ENCODE peak calls at places on chromosomes 16 and 17, in eight cellular contexts. One of them, this sample, is unnamed.

GRCh38 chr16:3482659-3483241 is 12.5 kb downstream of the C16orf90 start:
- DNase-seq in Jurkat, Clone E6-1: no peak
- DNase-seq in cardiac septum: no peak
- DNase-seq in HT1080: no peak
- DNase-seq in nephron progenitor cell: no peak
- DNase-seq in cardiac muscle cell: no peak
- DNase-seq in RWPE1: no peak
- DNase-seq in neuronal stem cell: no peak
- DNase-seq in this sample: no peak

GRCh38 chr16:1770328-1771071 is 843 bp downstream of the NME3 start:
- DNase-seq in cardiac muscle cell: peak; percentile 62
- DNase-seq in HT1080: no peak
- DNase-seq in Jurkat, Clone E6-1: no peak
- DNase-seq in nephron progenitor cell: peak; percentile 38
- DNase-seq in RWPE1: peak; percentile 67
- DNase-seq in cardiac septum: no peak
- DNase-seq in neuronal stem cell: peak; percentile 6
- DNase-seq in this sample: peak; percentile 65

GRCh38 chr17:39461911-39462641 is 790 bp downstream of the CDK12 start:
- DNase-seq in Jurkat, Clone E6-1: no peak
- DNase-seq in HT1080: peak; percentile 11
- DNase-seq in cardiac muscle cell: no peak
- DNase-seq in neuronal stem cell: no peak
- DNase-seq in RWPE1: peak; percentile 83
- DNase-seq in nephron progenitor cell: peak; percentile 16
- DNase-seq in cardiac septum: peak; percentile 77
- DNase-seq in this sample: peak; percentile 42

GRCh38 chr17:1216209-1216937 is 36.6 kb upstream of the ABR start:
- DNase-seq in Jurkat, Clone E6-1: no peak
- DNase-seq in cardiac septum: no peak
- DNase-seq in neuronal stem cell: no peak
- DNase-seq in nephron progenitor cell: no peak
- DNase-seq in RWPE1: no peak
- DNase-seq in HT1080: no peak
- DNase-seq in cardiac muscle cell: no peak
- DNase-seq in this sample: no peak

GRCh38 chr16:13181432-13181831 is 280.0 kb downstream of the SHISA9 start:
- DNase-seq in nephron progenitor cell: no peak
- DNase-seq in neuronal stem cell: no peak
- DNase-seq in cardiac septum: no peak
- DNase-seq in cardiac muscle cell: no peak
- DNase-seq in HT1080: no peak
- DNase-seq in Jurkat, Clone E6-1: no peak
- DNase-seq in RWPE1: no peak
- DNase-seq in this sample: no peak

GRCh38 chr16:59060212-59060611 is 326.1 kb upstream of the GOT2 start:
- DNase-seq in Jurkat, Clone E6-1: no peak
- DNase-seq in RWPE1: no peak
- DNase-seq in cardiac septum: no peak
- DNase-seq in neuronal stem cell: no peak
- DNase-seq in nephron progenitor cell: no peak
- DNase-seq in cardiac muscle cell: peak; percentile 2
- DNase-seq in HT1080: peak; percentile 53
- DNase-seq in this sample: peak; percentile 50

GRCh38 chr17:77600346-77600745 is 358.2 kb upstream of the TNRC6C start:
- DNase-seq in cardiac septum: no peak
- DNase-seq in Jurkat, Clone E6-1: no peak
- DNase-seq in neuronal stem cell: no peak
- DNase-seq in cardiac muscle cell: no peak
- DNase-seq in HT1080: no peak
- DNase-seq in RWPE1: no peak
- DNase-seq in nephron progenitor cell: no peak
- DNase-seq in this sample: no peak

GRCh38 chr16:48384305-48384981 is 770 bp downstream of the SIAH1 start:
- DNase-seq in cardiac septum: peak; percentile 78
- DNase-seq in HT1080: no peak
- DNase-seq in cardiac muscle cell: peak; percentile 75
- DNase-seq in neuronal stem cell: peak; percentile 62
- DNase-seq in Jurkat, Clone E6-1: no peak
- DNase-seq in RWPE1: peak; percentile 60
- DNase-seq in nephron progenitor cell: peak; percentile 75
- DNase-seq in this sample: no peak

GRCh38 chr16:66606000-66606751 is 1.7 kb downstream of the CMTM3 start:
- DNase-seq in cardiac muscle cell: no peak
- DNase-seq in HT1080: no peak
- DNase-seq in Jurkat, Clone E6-1: no peak
- DNase-seq in neuronal stem cell: no peak
- DNase-seq in cardiac septum: no peak
- DNase-seq in nephron progenitor cell: no peak
- DNase-seq in RWPE1: no peak
- DNase-seq in this sample: no peak

GRCh38 chr17:30124273-30124796 is 7.7 kb downstream of the NSRP1 start:
- DNase-seq in HT1080: no peak
- DNase-seq in RWPE1: no peak
- DNase-seq in nephron progenitor cell: no peak
- DNase-seq in Jurkat, Clone E6-1: no peak
- DNase-seq in neuronal stem cell: no peak
- DNase-seq in cardiac muscle cell: no peak
- DNase-seq in cardiac septum: no peak
- DNase-seq in this sample: no peak

GRCh38 chr17:77719806-77720205 is 238.7 kb upstream of the TNRC6C start:
- DNase-seq in neuronal stem cell: no peak
- DNase-seq in cardiac septum: no peak
- DNase-seq in Jurkat, Clone E6-1: no peak
- DNase-seq in nephron progenitor cell: no peak
- DNase-seq in HT1080: no peak
- DNase-seq in cardiac muscle cell: no peak
- DNase-seq in RWPE1: no peak
- DNase-seq in this sample: no peak

GRCh38 chr16:67767953-67768352 is 38.4 kb downstream of the RANBP10 start:
- DNase-seq in nephron progenitor cell: no peak
- DNase-seq in neuronal stem cell: no peak
- DNase-seq in cardiac septum: no peak
- DNase-seq in RWPE1: no peak
- DNase-seq in cardiac muscle cell: peak; percentile 66
- DNase-seq in Jurkat, Clone E6-1: no peak
- DNase-seq in HT1080: peak; percentile 73
- DNase-seq in this sample: peak; percentile 75

GRCh38 chr17:44878627-44879221 is 20.5 kb downstream of the EFTUD2 start:
- DNase-seq in Jurkat, Clone E6-1: no peak
- DNase-seq in cardiac muscle cell: peak; percentile 58
- DNase-seq in nephron progenitor cell: peak; percentile 23
- DNase-seq in cardiac septum: no peak
- DNase-seq in RWPE1: peak; percentile 54
- DNase-seq in neuronal stem cell: no peak
- DNase-seq in HT1080: peak; percentile 18
- DNase-seq in this sample: peak; percentile 26

GRCh38 chr17:45646288-45646988 is 137.7 kb upstream of the CRHR1 start:
- DNase-seq in RWPE1: no peak
- DNase-seq in cardiac septum: no peak
- DNase-seq in Jurkat, Clone E6-1: peak; percentile 7
- DNase-seq in nephron progenitor cell: no peak
- DNase-seq in cardiac muscle cell: no peak
- DNase-seq in HT1080: no peak
- DNase-seq in neuronal stem cell: no peak
- DNase-seq in this sample: no peak

GRCh38 chr16:54677551-54677950 is 253.1 kb upstream of the IRX5 start:
- DNase-seq in cardiac muscle cell: no peak
- DNase-seq in nephron progenitor cell: no peak
- DNase-seq in RWPE1: peak; percentile 8
- DNase-seq in HT1080: no peak
- DNase-seq in cardiac septum: no peak
- DNase-seq in Jurkat, Clone E6-1: no peak
- DNase-seq in neuronal stem cell: no peak
- DNase-seq in this sample: peak; percentile 67

GRCh38 chr17:31313982-31314787 is at the start of gene EVI2B:
- DNase-seq in cardiac septum: no peak
- DNase-seq in RWPE1: peak; percentile 42
- DNase-seq in neuronal stem cell: no peak
- DNase-seq in nephron progenitor cell: no peak
- DNase-seq in cardiac muscle cell: peak; percentile 75
- DNase-seq in Jurkat, Clone E6-1: peak; percentile 47
- DNase-seq in HT1080: peak; percentile 78
- DNase-seq in this sample: peak; percentile 90

GRCh38 chr17:10003705-10004104 is 98.6 kb upstream of the RCVRN start:
- DNase-seq in nephron progenitor cell: no peak
- DNase-seq in cardiac septum: no peak
- DNase-seq in HT1080: no peak
- DNase-seq in RWPE1: no peak
- DNase-seq in neuronal stem cell: no peak
- DNase-seq in cardiac muscle cell: no peak
- DNase-seq in Jurkat, Clone E6-1: no peak
- DNase-seq in this sample: no peak

GRCh38 chr16:56190903-56191806 is at the start of gene GNAO1:
- DNase-seq in neuronal stem cell: peak; percentile 69
- DNase-seq in RWPE1: peak; percentile 64
- DNase-seq in cardiac muscle cell: peak; percentile 72
- DNase-seq in Jurkat, Clone E6-1: peak; percentile 47
- DNase-seq in HT1080: peak; percentile 46
- DNase-seq in nephron progenitor cell: peak; percentile 73
- DNase-seq in cardiac septum: peak; percentile 81
- DNase-seq in this sample: peak; percentile 5

GRCh38 chr16:21626659-21627277 is 25.6 kb downstream of the IGSF6 start:
- DNase-seq in Jurkat, Clone E6-1: peak; percentile 78
- DNase-seq in neuronal stem cell: no peak
- DNase-seq in cardiac septum: no peak
- DNase-seq in cardiac muscle cell: peak; percentile 82
- DNase-seq in RWPE1: peak; percentile 73
- DNase-seq in nephron progenitor cell: peak; percentile 12
- DNase-seq in HT1080: peak; percentile 91
- DNase-seq in this sample: peak; percentile 95

GRCh38 chr16:30092373-30093010 is 768 bp upstream of the TBX6 start:
- DNase-seq in HT1080: peak; percentile 89
- DNase-seq in cardiac septum: peak; percentile 91
- DNase-seq in neuronal stem cell: peak; percentile 51
- DNase-seq in cardiac muscle cell: peak; percentile 84
- DNase-seq in RWPE1: no peak
- DNase-seq in nephron progenitor cell: peak; percentile 71
- DNase-seq in Jurkat, Clone E6-1: peak; percentile 76
- DNase-seq in this sample: peak; percentile 30

GRCh38 chr16:50736448-50736847 is 5.4 kb upstream of the CYLD start:
- DNase-seq in neuronal stem cell: no peak
- DNase-seq in RWPE1: no peak
- DNase-seq in Jurkat, Clone E6-1: no peak
- DNase-seq in cardiac septum: no peak
- DNase-seq in cardiac muscle cell: no peak
- DNase-seq in HT1080: no peak
- DNase-seq in nephron progenitor cell: no peak
- DNase-seq in this sample: no peak

GRCh38 chr16:15988268-15989013 is 39.0 kb downstream of the ABCC1 start:
- DNase-seq in neuronal stem cell: no peak
- DNase-seq in HT1080: no peak
- DNase-seq in RWPE1: no peak
- DNase-seq in Jurkat, Clone E6-1: no peak
- DNase-seq in nephron progenitor cell: no peak
- DNase-seq in cardiac septum: no peak
- DNase-seq in cardiac muscle cell: peak; percentile 50
- DNase-seq in this sample: no peak

GRCh38 chr17:31349454-31349853 is 28.0 kb upstream of the EVI2A start:
- DNase-seq in HT1080: no peak
- DNase-seq in cardiac septum: no peak
- DNase-seq in cardiac muscle cell: no peak
- DNase-seq in Jurkat, Clone E6-1: no peak
- DNase-seq in neuronal stem cell: no peak
- DNase-seq in RWPE1: no peak
- DNase-seq in nephron progenitor cell: no peak
- DNase-seq in this sample: no peak

GRCh38 chr16:788399-789126 is at the start of gene CHTF18:
- DNase-seq in RWPE1: peak; percentile 97
- DNase-seq in cardiac muscle cell: peak; percentile 96
- DNase-seq in Jurkat, Clone E6-1: peak; percentile 78
- DNase-seq in nephron progenitor cell: peak; percentile 96
- DNase-seq in cardiac septum: peak; percentile 94
- DNase-seq in neuronal stem cell: peak; percentile 91
- DNase-seq in HT1080: peak; percentile 69
- DNase-seq in this sample: peak; percentile 59

GRCh38 chr16:68786685-68787418 is 49.8 kb downstream of the CDH1 start:
- DNase-seq in cardiac muscle cell: peak; percentile 64
- DNase-seq in Jurkat, Clone E6-1: no peak
- DNase-seq in nephron progenitor cell: no peak
- DNase-seq in neuronal stem cell: no peak
- DNase-seq in cardiac septum: no peak
- DNase-seq in HT1080: peak; percentile 13
- DNase-seq in RWPE1: peak; percentile 80
- DNase-seq in this sample: peak; percentile 93

GRCh38 chr16:1642148-1642547 is 30.0 kb downstream of the CRAMP1 start:
- DNase-seq in RWPE1: no peak
- DNase-seq in HT1080: no peak
- DNase-seq in Jurkat, Clone E6-1: no peak
- DNase-seq in cardiac muscle cell: no peak
- DNase-seq in cardiac septum: no peak
- DNase-seq in neuronal stem cell: no peak
- DNase-seq in nephron progenitor cell: no peak
- DNase-seq in this sample: no peak

GRCh38 chr17:73586153-73586906 is 57.9 kb downstream of the SDK2 start:
- DNase-seq in nephron progenitor cell: no peak
- DNase-seq in cardiac muscle cell: no peak
- DNase-seq in cardiac septum: no peak
- DNase-seq in Jurkat, Clone E6-1: no peak
- DNase-seq in HT1080: no peak
- DNase-seq in neuronal stem cell: no peak
- DNase-seq in RWPE1: no peak
- DNase-seq in this sample: no peak

GRCh38 chr17:82647593-82648164 is 565 bp downstream of the WDR45B start:
- DNase-seq in RWPE1: peak; percentile 38
- DNase-seq in cardiac muscle cell: peak; percentile 15
- DNase-seq in cardiac septum: no peak
- DNase-seq in neuronal stem cell: peak; percentile 23
- DNase-seq in HT1080: no peak
- DNase-seq in nephron progenitor cell: peak; percentile 60
- DNase-seq in Jurkat, Clone E6-1: no peak
- DNase-seq in this sample: no peak

GRCh38 chr16:75086281-75086680 is 30.3 kb downstream of the LDHD start:
- DNase-seq in RWPE1: no peak
- DNase-seq in cardiac septum: no peak
- DNase-seq in HT1080: no peak
- DNase-seq in nephron progenitor cell: no peak
- DNase-seq in cardiac muscle cell: peak; percentile 17
- DNase-seq in neuronal stem cell: no peak
- DNase-seq in Jurkat, Clone E6-1: no peak
- DNase-seq in this sample: no peak

GRCh38 chr17:58970966-58971575 is 135.6 kb downstream of the TRIM37 start:
- DNase-seq in HT1080: no peak
- DNase-seq in nephron progenitor cell: no peak
- DNase-seq in RWPE1: no peak
- DNase-seq in Jurkat, Clone E6-1: no peak
- DNase-seq in neuronal stem cell: no peak
- DNase-seq in cardiac septum: no peak
- DNase-seq in cardiac muscle cell: no peak
- DNase-seq in this sample: peak; percentile 7

GRCh38 chr17:40547079-40547784 is 18.0 kb downstream of the CCR7 start:
- DNase-seq in neuronal stem cell: no peak
- DNase-seq in cardiac muscle cell: no peak
- DNase-seq in RWPE1: peak; percentile 82
- DNase-seq in nephron progenitor cell: no peak
- DNase-seq in cardiac septum: peak; percentile 75
- DNase-seq in HT1080: no peak
- DNase-seq in Jurkat, Clone E6-1: peak; percentile 92
- DNase-seq in this sample: peak; percentile 98

GRCh38 chr16:1895949-1896675 is 22.1 kb downstream of the HS3ST6 start:
- DNase-seq in cardiac septum: no peak
- DNase-seq in HT1080: no peak
- DNase-seq in neuronal stem cell: no peak
- DNase-seq in RWPE1: no peak
- DNase-seq in Jurkat, Clone E6-1: no peak
- DNase-seq in nephron progenitor cell: no peak
- DNase-seq in cardiac muscle cell: no peak
- DNase-seq in this sample: no peak

GRCh38 chr16:87459833-87460232 is 33.0 kb downstream of the ZCCHC14 start:
- DNase-seq in cardiac septum: peak; percentile 61
- DNase-seq in cardiac muscle cell: no peak
- DNase-seq in nephron progenitor cell: no peak
- DNase-seq in Jurkat, Clone E6-1: no peak
- DNase-seq in RWPE1: no peak
- DNase-seq in HT1080: no peak
- DNase-seq in neuronal stem cell: no peak
- DNase-seq in this sample: no peak